ENCODE peak calls at places on chromosomes 2 and 18, in nine cellular contexts. A, V, X, L, R, P, Z, B and W are unnamed samples.

GRCh38 chr2:23590227-23590869 is 205.4 kb downstream of the KLHL29 start:
- ATAC-seq in P (no peak), X (no peak), A (no peak), L (no peak), V (no peak), R (no peak), B (no peak), Z (no peak), W (no peak)

GRCh38 chr2:44548221-44549098 is 186.7 kb downstream of the CAMKMT start:
- ATAC-seq in Z (no peak), P (no peak), X (no peak), V (no peak), R (no peak), L (no peak), A (no peak), B (no peak), W (no peak)

GRCh38 chr2:241329669-241330615 is 14.2 kb downstream of the SEPTIN2 start:
- ATAC-seq in B (no peak), A (no peak), Z (no peak), R (no peak), P (no peak), L (no peak), X (no peak), V (no peak), W (no peak)

GRCh38 chr2:241492174-241492565 is 16.2 kb downstream of the STK25 start:
- ATAC-seq in X (no peak), P (no peak), A (peak), R (no peak), B (no peak), V (no peak), Z (no peak), L (no peak), W (no peak)

GRCh38 chr2:26805241-26805676 is 19.4 kb downstream of the CENPA start:
- ATAC-seq in A (no peak), Z (no peak), L (peak), X (no peak), P (peak), R (no peak), V (no peak), B (no peak), W (no peak)

GRCh38 chr2:231530099-231531085 is at the start of gene NMUR1:
- ATAC-seq in X (peak), B (peak), P (peak), Z (peak), L (peak), V (peak), R (peak), A (peak), W (peak)

GRCh38 chr2:170481201-170481600 is 233.9 kb upstream of the SP5 start:
- ATAC-seq in R (no peak), Z (no peak), V (no peak), P (no peak), A (no peak), X (no peak), L (no peak), B (no peak), W (no peak)

GRCh38 chr2:161722547-161723503 is 98.6 kb downstream of the SLC4A10 start:
- ATAC-seq in R (peak), A (peak), V (peak), L (no peak), Z (no peak), X (no peak), P (no peak), B (no peak), W (no peak)

GRCh38 chr2:26136431-26136830 is 36.5 kb upstream of the GAREM2 start:
- ATAC-seq in A (no peak), Z (no peak), X (no peak), V (no peak), L (no peak), R (no peak), P (no peak), B (no peak), W (no peak)

GRCh38 chr2:43221660-43222471 is 4.5 kb downstream of the ZFP36L2 start:
- ATAC-seq in V (no peak), A (peak), Z (no peak), R (peak), B (peak), L (peak), X (peak), P (peak), W (peak)

GRCh38 chr2:27051902-27052645 is 606 bp downstream of the AGBL5 start:
- ATAC-seq in Z (no peak), B (peak), V (no peak), P (peak), L (peak), A (peak), X (no peak), R (no peak), W (peak)

GRCh38 chr2:237092920-237093781 is 7.5 kb downstream of the COPS8 start:
- ATAC-seq in V (no peak), P (peak), A (peak), Z (no peak), X (peak), B (no peak), L (peak), R (peak), W (peak)

GRCh38 chr2:174794851-174795374 is 30.6 kb upstream of the CHRNA1 start:
- ATAC-seq in B (no peak), R (no peak), L (no peak), V (no peak), P (no peak), Z (no peak), A (no peak), X (no peak), W (no peak)

GRCh38 chr2:3021720-3022119 is 355.9 kb downstream of the EIPR1 start:
- ATAC-seq in A (no peak), V (no peak), R (no peak), Z (no peak), P (no peak), B (no peak), X (no peak), L (no peak), W (no peak)

GRCh38 chr2:951224-952006 is 766 bp downstream of the SNTG2 start:
- ATAC-seq in R (no peak), B (no peak), V (no peak), L (no peak), X (no peak), Z (no peak), P (no peak), A (no peak), W (peak)

GRCh38 chr2:228870993-228871392 is 400.1 kb downstream of the PID1 start:
- ATAC-seq in V (no peak), P (no peak), Z (no peak), A (no peak), X (no peak), B (no peak), R (no peak), L (no peak), W (no peak)

GRCh38 chr2:236919209-236919608 is 166.5 kb upstream of the COPS8 start:
- ATAC-seq in A (peak), Z (no peak), R (peak), L (peak), P (no peak), B (no peak), V (peak), X (no peak), W (no peak)

GRCh38 chr2:131006561-131006960 is 86.7 kb downstream of the FAM168B start:
- ATAC-seq in A (no peak), P (no peak), B (no peak), L (no peak), R (no peak), X (no peak), V (no peak), Z (no peak), W (no peak)

GRCh38 chr2:21043744-21044532 is at the start of gene APOB:
- ATAC-seq in A (peak), B (peak), Z (no peak), P (no peak), X (peak), V (peak), R (peak), L (peak), W (peak)

GRCh38 chr2:111686994-111687393 is 197.0 kb downstream of the ANAPC1 start:
- ATAC-seq in L (no peak), X (no peak), A (no peak), Z (no peak), R (no peak), P (no peak), B (no peak), V (no peak), W (no peak)

GRCh38 chr2:170284205-170284604 is 106.3 kb downstream of the MYO3B start:
- ATAC-seq in B (no peak), R (no peak), P (no peak), V (no peak), L (no peak), A (no peak), Z (no peak), X (no peak), W (no peak)

GRCh38 chr2:24315669-24316068 is 44.7 kb downstream of the ITSN2 start:
- ATAC-seq in A (no peak), L (no peak), V (no peak), X (no peak), P (no peak), Z (no peak), B (no peak), R (no peak), W (no peak)

GRCh38 chr2:74037379-74037860 is 52.7 kb downstream of the TET3 start:
- ATAC-seq in B (no peak), Z (no peak), R (peak), L (no peak), P (no peak), A (no peak), V (peak), X (no peak), W (peak)

GRCh38 chr2:28413152-28413895 is 20.7 kb downstream of the FOSL2 start:
- ATAC-seq in X (peak), A (peak), R (peak), L (peak), P (peak), V (peak), B (no peak), Z (no peak), W (no peak)

GRCh38 chr2:206452750-206453149 is 9.4 kb downstream of the ADAM23 start:
- ATAC-seq in R (no peak), V (no peak), A (no peak), B (no peak), L (peak), P (no peak), X (peak), Z (no peak), W (no peak)

GRCh38 chr18:26792661-26793060 is 72.8 kb downstream of the AQP4 start:
- ATAC-seq in A (no peak), P (no peak), Z (no peak), L (peak), X (no peak), V (no peak), B (no peak), R (no peak), W (no peak)

DNA sequence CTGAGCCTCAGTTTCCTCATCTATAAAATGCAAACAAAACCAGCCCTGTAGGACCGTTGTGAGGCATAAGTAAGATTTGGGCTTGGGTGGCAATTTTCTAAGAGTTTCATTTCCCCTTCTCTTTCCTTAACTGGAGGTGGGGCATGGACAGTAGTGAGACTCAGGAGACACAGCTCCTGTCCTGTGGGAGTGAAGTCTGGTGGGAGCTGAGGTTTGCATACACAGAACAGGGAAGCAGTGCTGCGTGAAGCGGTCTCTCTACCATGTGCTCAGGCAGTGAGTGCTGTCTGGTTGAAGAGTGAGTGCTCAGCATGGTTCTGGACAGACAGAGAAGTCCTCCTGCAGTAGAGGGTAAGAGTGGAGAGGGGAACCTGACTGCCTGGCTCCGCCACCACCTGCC is 62.3 kb upstream of the MCFD2 start:
- ATAC-seq in L (no peak), B (no peak), P (no peak), A (no peak), V (peak), Z (no peak), R (peak), X (no peak), W (peak)
- H3K27ac ChIP-seq in L (no peak), B (no peak), P (no peak), A (no peak), V (peak), Z (no peak), R (no peak), X (no peak), W (no peak)

GRCh38 chr2:159065891-159066290 is 97.5 kb downstream of the TANC1 start:
- ATAC-seq in Z (no peak), A (no peak), R (no peak), X (no peak), B (no peak), P (no peak), V (no peak), L (no peak), W (no peak)
- H3K27ac ChIP-seq in Z (no peak), A (no peak), R (peak), X (no peak), B (no peak), P (peak), V (no peak), L (no peak), W (peak)

DNA sequence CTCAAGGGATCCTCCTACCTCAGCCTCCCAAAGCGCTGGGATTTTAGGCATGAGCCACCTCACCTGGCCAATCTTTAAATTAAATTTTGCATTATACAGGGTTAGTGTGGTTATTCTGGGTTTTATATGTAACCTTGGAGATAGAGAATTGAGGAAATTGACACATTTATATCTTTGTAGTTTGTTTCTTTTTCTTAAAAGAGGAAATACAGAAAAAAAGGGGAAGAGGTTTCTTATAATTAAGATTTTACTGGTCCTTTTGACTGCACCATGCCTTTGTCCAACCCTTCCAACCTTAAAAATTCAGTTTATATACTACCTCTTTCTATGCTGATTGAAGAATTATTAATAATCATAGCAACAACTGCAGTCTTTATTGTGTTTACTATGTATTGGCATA is 210.1 kb upstream of the STON1 start:
- ATAC-seq in X (no peak), P (no peak), V (no peak), R (no peak), Z (no peak), L (no peak), A (no peak), B (no peak), W (no peak)
- H3K27ac ChIP-seq in X (no peak), P (no peak), V (peak), R (no peak), Z (no peak), L (no peak), A (no peak), B (no peak), W (no peak)

GRCh38 chr2:38581193-38582147 is 21.3 kb downstream of the HNRNPLL start:
- ATAC-seq in R (peak), V (peak), B (peak), A (peak), Z (peak), P (peak), X (peak), L (peak), W (peak)
- H3K27ac ChIP-seq in R (no peak), V (no peak), B (no peak), A (no peak), Z (no peak), P (no peak), X (no peak), L (no peak), W (no peak)

GRCh38 chr2:121633463-121633862 is 15.8 kb downstream of the CLASP1 start:
- ATAC-seq in X (no peak), B (no peak), V (no peak), L (no peak), P (no peak), A (no peak), Z (no peak), R (no peak), W (no peak)

GRCh38 chr2:121638333-121638732 is 10.9 kb downstream of the CLASP1 start:
- ATAC-seq in X (no peak), L (no peak), Z (no peak), V (no peak), A (no peak), P (no peak), R (no peak), B (no peak), W (no peak)

GRCh38 chr2:121635371-121635770 is 13.9 kb downstream of the CLASP1 start:
- ATAC-seq in X (no peak), L (peak), B (no peak), R (no peak), A (no peak), V (no peak), Z (no peak), P (no peak), W (no peak)

GRCh38 chr2:121634354-121635307 is 14.6 kb downstream of the CLASP1 start:
- ATAC-seq in P (peak), B (no peak), A (no peak), V (no peak), X (no peak), L (peak), Z (no peak), R (no peak), W (no peak)
- H3K27ac ChIP-seq in P (peak), B (no peak), A (no peak), V (no peak), X (peak), L (peak), Z (no peak), R (no peak), W (no peak)

GRCh38 chr2:8251291-8251690 is 430.6 kb upstream of the ID2 start:
- ATAC-seq in Z (no peak), P (no peak), L (no peak), V (no peak), R (peak), B (no peak), A (no peak), X (no peak), W (no peak)

GRCh38 chr2:8248623-8248957 is 433.3 kb upstream of the ID2 start:
- ATAC-seq in B (no peak), P (no peak), R (no peak), X (no peak), V (no peak), Z (no peak), L (no peak), A (no peak), W (no peak)

GRCh38 chr2:8247905-8248622 is 433.8 kb upstream of the ID2 start:
- ATAC-seq in V (no peak), L (no peak), P (no peak), A (no peak), X (peak), B (no peak), R (no peak), Z (no peak), W (peak)

GRCh38 chr2:8249769-8250168 is 432.1 kb upstream of the ID2 start:
- ATAC-seq in R (no peak), B (no peak), V (no peak), P (no peak), L (no peak), A (no peak), X (no peak), Z (no peak), W (no peak)

GRCh38 chr2:8249191-8249590 is 432.7 kb upstream of the ID2 start:
- ATAC-seq in B (no peak), R (no peak), A (no peak), L (no peak), X (peak), V (no peak), Z (no peak), P (no peak), W (peak)
- H3K27ac ChIP-seq in B (no peak), R (no peak), A (no peak), L (no peak), X (no peak), V (no peak), Z (no peak), P (no peak), W (no peak)

GRCh38 chr2:98334439-98335078 is 11.7 kb upstream of the CNGA3 start:
- ATAC-seq in L (peak), A (no peak), B (no peak), V (no peak), Z (no peak), P (no peak), X (no peak), R (no peak), W (no peak)
- H3K27ac ChIP-seq in L (peak), A (no peak), B (no peak), V (no peak), Z (no peak), P (no peak), X (no peak), R (no peak), W (no peak)

GRCh38 chr2:239753537-239753936 is 271.6 kb downstream of the NDUFA10 start:
- ATAC-seq in P (no peak), X (peak), A (no peak), L (no peak), R (no peak), B (no peak), V (no peak), Z (no peak), W (no peak)
- H3K27ac ChIP-seq in P (no peak), X (no peak), A (no peak), L (no peak), R (no peak), B (no peak), V (no peak), Z (no peak), W (no peak)

GRCh38 chr2:8168876-8169275 is 513.0 kb upstream of the ID2 start:
- ATAC-seq in R (no peak), A (peak), Z (no peak), L (no peak), X (no peak), B (no peak), V (no peak), P (no peak), W (no peak)
- H3K27ac ChIP-seq in R (no peak), A (no peak), Z (no peak), L (no peak), X (no peak), B (no peak), V (no peak), P (no peak), W (no peak)

GRCh38 chr18:76450452-76450851 is 44.6 kb downstream of the ZNF516 start:
- ATAC-seq in X (no peak), Z (no peak), L (no peak), A (no peak), R (no peak), B (no peak), P (no peak), V (no peak), W (no peak)

GRCh38 chr18:76452357-76452756 is 42.7 kb downstream of the ZNF516 start:
- ATAC-seq in A (no peak), Z (no peak), R (no peak), V (no peak), X (peak), B (no peak), L (no peak), P (no peak), W (no peak)

GRCh38 chr18:76453057-76453561 is 41.9 kb downstream of the ZNF516 start:
- ATAC-seq in R (no peak), B (no peak), Z (no peak), P (no peak), L (no peak), V (no peak), A (no peak), X (no peak), W (no peak)

GRCh38 chr18:76450912-76451421 is 44.1 kb downstream of the ZNF516 start:
- ATAC-seq in Z (peak), X (peak), B (peak), V (peak), R (peak), A (no peak), L (no peak), P (peak), W (peak)

GRCh38 chr18:76451475-76452331 is 43.3 kb downstream of the ZNF516 start:
- ATAC-seq in X (peak), V (peak), P (peak), R (peak), Z (peak), L (no peak), B (peak), A (no peak), W (peak)
- H3K27ac ChIP-seq in X (peak), V (peak), P (peak), R (peak), Z (no peak), L (no peak), B (peak), A (no peak), W (peak)